ENCODE peak calls at places on chromosomes 4 and X, in four cellular contexts. B is T-cell, J is NCI-H1092 treated with DMSO at 0.1 percent for 48 hours, D is GOT3. N is an unnamed sample.

GRCh38 chrX:119573840-119574393 is 446 bp upstream of the UBE2A start:
- DNase-seq in B (no peak), J (no peak), D (no peak), N (no peak)

GRCh38 chr4:152460488-152460887 is 75.4 kb downstream of the FBXW7 start:
- DNase-seq in B (no peak), J (no peak), D (no peak), N (no peak)

GRCh38 chr4:146981651-146982050 is 36.0 kb upstream of the TTC29 start:
- DNase-seq in B (no peak), J (no peak), D (no peak), N (no peak)

GRCh38 chrX:151985955-151986354 is 11.5 kb upstream of the GABRE start:
- DNase-seq in B (no peak), J (no peak), D (no peak), N (no peak)

GRCh38 chr4:30600246-30600645 is 119.9 kb upstream of the PCDH7 start:
- DNase-seq in B (no peak), J (no peak), D (no peak), N (no peak)

GRCh38 chrX:133590703-133591505 is 175.6 kb upstream of the GPC4 start:
- DNase-seq in B (no peak), J (no peak), D (no peak), N (no peak)

GRCh38 chrX:71143508-71143907 is 1.1 kb upstream of the NLGN3 start:
- DNase-seq in B (no peak), J (no peak), D (no peak), N (no peak)

GRCh38 chr4:187059895-187060294 is 336.2 kb upstream of the FAT1 start:
- DNase-seq in B (no peak), J (no peak), D (no peak), N (no peak)

GRCh38 chrX:77635372-77635771 is 150.6 kb downstream of the ATRX start:
- DNase-seq in B (no peak), J (no peak), D (no peak), N (no peak)

GRCh38 chr4:6137027-6137746 is 63.2 kb downstream of the JAKMIP1 start:
- DNase-seq in B (no peak), J (no peak), D (no peak), N (no peak)

GRCh38 chr4:55218041-55218440 is 92.6 kb upstream of the KDR start:
- DNase-seq in B (no peak), J (no peak), D (no peak), N (no peak)

GRCh38 chrX:18353931-18354368 is 538 bp downstream of the SCML2 start:
- DNase-seq in B (peak; percentile 27), J (peak; percentile 13), D (no peak), N (peak; percentile 38)

GRCh38 chrX:131199086-131199485 is 90.0 kb downstream of the IGSF1 start:
- DNase-seq in B (no peak), J (no peak), D (no peak), N (no peak)

GRCh38 chr4:37830640-37831039 is 4.2 kb downstream of the PGM2 start:
- DNase-seq in B (no peak), J (no peak), D (no peak), N (no peak)

GRCh38 chr4:125314676-125315570 is at the start of gene FAT4:
- DNase-seq in B (no peak), J (peak; percentile 81), D (peak; percentile 35), N (peak; percentile 92)